ENCODE peak calls at places on chromosome 18, in five cellular contexts. N is ovary; T is lower leg skin; W is BJ; C is effector memory CD4-positive, alpha-beta T cell. G is an unnamed sample.

GRCh38 chr18:45783097-45784075 is 42.1 kb upstream of the SIGLEC15 start:
- DNase-seq in N (no peak), T (no peak), W (peak), C (no peak), G (no peak)

GRCh38 chr18:79888016-79888415 is 63.4 kb downstream of the SLC66A2 start:
- DNase-seq in N (no peak), T (no peak), W (no peak), C (no peak), G (no peak)

GRCh38 chr18:4096501-4096900 is 358.6 kb downstream of the DLGAP1 start:
- DNase-seq in N (no peak), T (no peak), W (no peak), C (no peak), G (no peak)

GRCh38 chr18:79578396-79579260 is 101.0 kb upstream of the CTDP1 start:
- DNase-seq in N (peak), T (no peak), W (no peak), C (no peak), G (no peak)

GRCh38 chr18:6607348-6607747 is 122.2 kb upstream of the ARHGAP28 start:
- DNase-seq in N (no peak), T (no peak), W (no peak), C (no peak), G (no peak)

GRCh38 chr18:63997041-63997440 is 27.2 kb downstream of the SERPINB8 start:
- DNase-seq in N (no peak), T (no peak), W (no peak), C (no peak), G (no peak)

GRCh38 chr18:39454866-39455265 is 1889.3 kb upstream of the CELF4 start:
- DNase-seq in N (no peak), T (no peak), W (no peak), C (no peak), G (no peak)

GRCh38 chr18:39732918-39733317 is 2167.3 kb upstream of the CELF4 start:
- DNase-seq in N (no peak), T (no peak), W (no peak), C (no peak), G (no peak)

GRCh38 chr18:46560671-46561045 is 96.4 kb downstream of the LOXHD1 start:
- DNase-seq in N (no peak), T (no peak), W (no peak), C (no peak), G (no peak)

GRCh38 chr18:77099501-77100370 is 32.8 kb downstream of the MBP start:
- DNase-seq in N (no peak), T (no peak), W (no peak), C (no peak), G (no peak)

GRCh38 chr18:51867767-51868166 is 472.2 kb upstream of the DCC start:
- DNase-seq in N (no peak), T (no peak), W (no peak), C (no peak), G (no peak)

GRCh38 chr18:57853133-57853532 is 50.0 kb upstream of the ATP8B1 start:
- DNase-seq in N (no peak), T (no peak), W (no peak), C (no peak), G (no peak)

GRCh38 chr18:858016-858415 is 46.0 kb upstream of the YES1 start:
- DNase-seq in N (no peak), T (no peak), W (no peak), C (no peak), G (no peak)

GRCh38 chr18:46386788-46387187 is 270.2 kb downstream of the LOXHD1 start:
- DNase-seq in N (peak), T (no peak), W (no peak), C (no peak), G (peak)

GRCh38 chr18:52764271-52764670 is 424.3 kb downstream of the DCC start:
- DNase-seq in N (no peak), T (no peak), W (no peak), C (no peak), G (no peak)

GRCh38 chr18:45413180-45413836 is 202.0 kb upstream of the SLC14A2 start:
- DNase-seq in N (no peak), T (peak), W (no peak), C (no peak), G (no peak)

GRCh38 chr18:79524181-79525078 is 128.7 kb downstream of the NFATC1 start:
- DNase-seq in N (peak), T (no peak), W (no peak), C (peak), G (no peak)

GRCh38 chr18:68728301-68728700 is 13.4 kb upstream of the TMX3 start:
- DNase-seq in N (no peak), T (no peak), W (no peak), C (no peak), G (no peak)

GRCh38 chr18:22191346-22191710 is 21.9 kb downstream of the GATA6 start:
- DNase-seq in N (no peak), T (no peak), W (no peak), C (no peak), G (no peak)
- H3K4me3 ChIP-seq in N (no peak), T (no peak), W (no peak), C (no peak), G (peak)

DNA sequence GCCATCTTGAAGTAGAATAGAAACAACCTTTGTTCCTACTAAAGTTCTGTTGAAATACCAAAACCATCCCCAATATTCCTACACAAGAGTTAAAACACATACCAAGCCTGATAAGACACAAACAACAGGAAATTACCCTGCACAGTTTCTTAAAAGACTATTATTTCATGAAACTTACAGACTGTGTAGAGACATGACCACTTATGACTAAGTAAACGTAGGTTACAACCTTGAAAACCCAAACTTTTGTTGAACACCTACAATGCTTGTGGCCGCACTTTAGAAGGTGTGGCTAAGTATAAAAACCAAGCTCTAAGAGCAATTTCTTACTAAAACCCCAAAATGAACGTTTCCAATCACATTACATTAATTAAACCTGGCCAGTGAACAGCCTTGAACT is 2.0 kb downstream of the SMAD2 start:
- DNase-seq in N (no peak), T (no peak), W (no peak), C (no peak), G (no peak)
- H3K4me3 ChIP-seq in N (no peak), T (no peak), W (peak), C (peak), G (peak)

DNA sequence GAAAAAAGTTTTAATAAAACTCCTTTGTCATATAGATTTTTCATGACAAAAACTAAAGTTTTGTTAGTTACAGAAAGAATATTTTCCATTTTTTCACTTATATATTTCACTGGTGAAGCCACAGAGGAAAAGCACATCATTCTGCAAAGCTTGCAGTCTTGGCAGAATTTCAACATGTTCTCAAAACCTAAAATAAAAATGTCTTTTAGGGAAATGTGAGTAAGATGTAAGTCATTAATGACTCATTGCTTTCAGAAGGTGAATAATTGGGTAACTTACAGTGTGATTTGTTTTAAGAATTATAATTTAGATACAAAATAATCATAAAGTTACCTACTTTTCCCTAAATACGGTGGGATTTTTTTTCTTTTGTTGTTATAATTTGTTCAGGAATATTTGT is 43.4 kb upstream of the TNFRSF11A start:
- DNase-seq in N (no peak), T (no peak), W (peak), C (no peak), G (no peak)
- H3K4me3 ChIP-seq in N (no peak), T (no peak), W (no peak), C (no peak), G (no peak)

DNA sequence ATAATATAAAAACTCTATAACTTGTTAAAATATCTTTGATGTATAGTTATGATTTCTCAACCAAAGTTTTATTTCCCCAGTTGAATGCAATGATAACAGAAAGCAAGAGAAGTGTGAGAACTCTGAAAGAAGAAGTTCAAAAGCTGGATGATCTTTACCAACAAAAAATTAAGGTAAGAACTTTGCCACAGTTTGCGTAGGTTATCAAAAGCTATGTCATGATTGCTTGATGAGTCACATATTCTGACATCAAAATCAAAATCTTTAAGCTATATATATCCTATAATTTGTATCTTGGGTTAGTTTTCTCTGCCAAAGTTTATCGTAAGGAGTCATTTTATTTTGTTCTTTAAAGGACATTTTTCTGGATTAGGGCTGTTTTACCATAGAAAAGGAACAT is 35.0 kb downstream of the NDC80 start:
- DNase-seq in N (no peak), T (no peak), W (no peak), C (no peak), G (no peak)
- H3K4me3 ChIP-seq in N (no peak), T (no peak), W (no peak), C (no peak), G (no peak)

GRCh38 chr18:31672628-31673027 is 11.8 kb downstream of the B4GALT6 start:
- DNase-seq in N (no peak), T (no peak), W (no peak), C (no peak), G (no peak)
- H3K4me3 ChIP-seq in N (no peak), T (no peak), W (no peak), C (no peak), G (no peak)

DNA sequence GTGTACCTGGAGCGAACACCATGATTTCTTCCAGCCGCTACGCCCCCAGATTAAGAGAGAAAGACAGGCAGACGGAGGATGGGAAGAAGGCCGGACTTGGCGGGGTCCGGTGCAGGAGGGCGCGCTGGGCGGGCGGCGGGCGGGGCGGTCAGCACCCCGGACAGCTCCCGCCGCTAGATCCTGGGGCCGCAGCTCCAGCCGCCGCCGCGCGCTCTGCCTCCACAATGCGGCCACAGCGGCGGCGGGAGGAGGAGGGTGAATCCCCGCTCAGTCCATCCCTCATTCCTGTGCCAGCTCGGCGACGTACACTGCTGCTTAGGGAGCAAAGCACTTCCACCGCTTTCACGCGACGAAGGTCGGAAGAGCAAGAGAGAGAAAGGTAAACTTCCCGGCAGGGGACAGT is at the start of gene AKAIN1:
- DNase-seq in N (peak), T (no peak), W (no peak), C (no peak), G (no peak)
- H3K4me3 ChIP-seq in N (no peak), T (no peak), W (no peak), C (no peak), G (no peak)

GRCh38 chr18:23236876-23237468 is 101.7 kb downstream of the CABLES1 start:
- DNase-seq in N (no peak), T (no peak), W (no peak), C (no peak), G (no peak)
- H3K4me3 ChIP-seq in N (no peak), T (no peak), W (no peak), C (no peak), G (peak)

DNA sequence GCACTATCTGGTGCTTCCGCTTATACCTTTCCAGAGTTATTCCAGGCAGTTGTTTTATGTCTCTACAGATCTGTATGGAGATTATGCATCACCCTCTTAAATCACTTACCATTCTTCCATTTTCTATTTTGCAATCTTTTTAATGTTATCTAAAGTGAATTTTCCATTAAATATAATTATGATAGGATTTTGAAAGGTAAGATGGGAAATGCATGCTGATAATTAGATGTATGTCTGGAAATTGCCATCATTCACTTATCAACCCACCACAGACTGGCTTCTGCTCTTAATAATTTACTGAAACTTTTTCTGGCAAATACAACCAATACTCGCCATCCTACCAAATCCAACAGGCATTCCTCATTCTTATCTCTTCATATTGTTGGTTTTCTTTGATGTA is 227.4 kb upstream of the MC4R start:
- DNase-seq in N (no peak), T (no peak), W (no peak), C (no peak), G (no peak)
- H3K4me3 ChIP-seq in N (no peak), T (no peak), W (no peak), C (no peak), G (no peak)

GRCh38 chr18:22349966-22350365 is 67.7 kb downstream of the CTAGE1 start:
- DNase-seq in N (no peak), T (no peak), W (no peak), C (no peak), G (no peak)

GRCh38 chr18:22347624-22348511 is 69.8 kb downstream of the CTAGE1 start:
- DNase-seq in N (peak), T (no peak), W (no peak), C (no peak), G (no peak)

GRCh38 chr18:22346968-22347611 is 70.6 kb downstream of the CTAGE1 start:
- DNase-seq in N (peak), T (no peak), W (no peak), C (no peak), G (peak)

GRCh38 chr18:22349317-22349898 is 68.3 kb downstream of the CTAGE1 start:
- DNase-seq in N (peak), T (no peak), W (no peak), C (no peak), G (no peak)

DNA sequence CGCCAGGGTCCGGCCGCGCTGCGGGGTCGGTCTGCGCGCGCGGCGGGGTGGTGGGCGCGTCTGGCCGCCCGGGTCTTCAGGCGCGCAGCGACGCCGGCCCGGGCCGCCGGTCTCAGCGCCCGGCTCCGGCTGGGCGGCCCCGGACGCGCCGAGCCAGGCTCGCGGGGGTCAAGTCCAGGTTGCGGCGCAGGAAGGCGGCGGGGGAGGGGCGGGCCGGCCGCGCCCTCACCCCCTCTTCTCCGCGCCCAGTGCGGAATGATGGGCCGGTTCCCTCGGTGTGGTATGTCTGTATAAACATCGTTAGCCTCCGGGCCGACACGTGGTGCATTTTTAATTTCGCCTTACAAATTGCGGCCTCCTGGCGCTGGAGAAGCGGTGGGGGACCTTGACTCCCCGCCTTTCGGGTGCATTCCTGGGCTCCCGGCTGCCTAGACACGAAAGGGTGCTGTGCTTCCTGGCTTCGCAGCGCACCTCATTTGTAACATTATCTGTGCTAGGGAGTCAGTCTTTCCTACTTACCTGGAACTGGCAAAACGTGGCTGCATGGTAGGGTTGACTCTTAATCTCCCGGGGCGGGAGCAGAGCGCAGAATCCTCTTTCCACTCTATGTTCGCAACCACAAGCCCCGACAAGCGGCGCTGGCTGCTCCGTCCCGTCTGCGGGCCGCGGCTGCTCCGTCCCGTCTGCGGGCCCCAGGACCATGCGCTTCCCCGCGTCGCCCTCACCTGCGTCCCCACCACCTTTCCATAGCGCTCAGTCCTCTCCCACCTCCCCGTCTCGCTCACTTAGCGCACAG is 69.0 kb downstream of the CTAGE1 start:
- DNase-seq in N (peak), T (no peak), W (no peak), C (no peak), G (no peak)
- H3K4me3 ChIP-seq in N (peak), T (no peak), W (peak), C (peak), G (peak)

DNA sequence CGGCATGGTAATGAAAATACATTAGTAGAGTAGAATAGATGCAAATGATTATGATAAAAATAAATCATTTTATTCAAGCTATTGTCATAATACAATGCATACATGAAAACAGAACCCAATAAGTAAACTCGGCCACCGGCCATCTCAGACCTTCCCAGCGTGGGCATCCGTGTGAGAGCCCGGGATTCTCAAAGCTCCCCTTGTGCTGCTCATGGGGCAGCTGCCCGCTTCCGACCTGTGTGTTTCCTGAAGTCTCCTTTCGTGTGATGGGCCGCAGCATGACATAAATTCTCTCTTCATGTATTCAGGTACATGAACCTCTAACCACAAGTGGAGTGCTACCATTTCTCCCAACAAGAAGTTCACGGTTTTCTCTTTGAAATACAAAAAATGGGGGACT is 13.5 kb upstream of the CNDP2 start:
- DNase-seq in N (no peak), T (no peak), W (no peak), C (no peak), G (peak)
- H3K4me3 ChIP-seq in N (no peak), T (no peak), W (no peak), C (no peak), G (no peak)

G was measured in ascending aorta.